ENCODE peak calls at places on chromosomes 2 and 18, in eight cellular contexts. One of them, this sample, is unnamed.
A peak's percentile ranks its signal among the peaks of the same experiment; 100 is the strongest.

GRCh38 chr2:240624011-240624949 is 1.0 kb upstream of the GPR35 start:
- DNase-seq in endothelial cell: no peak
- DNase-seq in activated CD8-positive, alpha-beta T cell treated with anti-CD3 and anti-CD28 coated beads for 36 hours: peak; percentile 33
- DNase-seq in cardiac muscle cell: no peak
- DNase-seq in pancreas: peak; percentile 46
- DNase-seq in sigmoid colon: peak; percentile 61
- DNase-seq in astrocyte of the cerebellum: no peak
- DNase-seq in astrocyte of the spinal cord: no peak
- DNase-seq in this sample: no peak

GRCh38 chr2:28755411-28755810 is 3.8 kb downstream of the PPP1CB start:
- DNase-seq in endothelial cell: no peak
- DNase-seq in activated CD8-positive, alpha-beta T cell treated with anti-CD3 and anti-CD28 coated beads for 36 hours: no peak
- DNase-seq in cardiac muscle cell: no peak
- DNase-seq in pancreas: no peak
- DNase-seq in sigmoid colon: no peak
- DNase-seq in astrocyte of the cerebellum: peak; percentile 80
- DNase-seq in astrocyte of the spinal cord: peak; percentile 76
- DNase-seq in this sample: no peak

GRCh38 chr2:108923736-108924443 is 65.1 kb downstream of the EDAR start:
- DNase-seq in endothelial cell: no peak
- DNase-seq in activated CD8-positive, alpha-beta T cell treated with anti-CD3 and anti-CD28 coated beads for 36 hours: no peak
- DNase-seq in cardiac muscle cell: no peak
- DNase-seq in pancreas: peak; percentile 35
- DNase-seq in sigmoid colon: peak; percentile 66
- DNase-seq in astrocyte of the cerebellum: no peak
- DNase-seq in astrocyte of the spinal cord: no peak
- DNase-seq in this sample: no peak

GRCh38 chr18:33034941-33035340 is 262.1 kb upstream of the KLHL14 start:
- DNase-seq in endothelial cell: no peak
- DNase-seq in activated CD8-positive, alpha-beta T cell treated with anti-CD3 and anti-CD28 coated beads for 36 hours: no peak
- DNase-seq in cardiac muscle cell: no peak
- DNase-seq in pancreas: no peak
- DNase-seq in sigmoid colon: no peak
- DNase-seq in astrocyte of the cerebellum: peak; percentile 6
- DNase-seq in astrocyte of the spinal cord: peak; percentile 85
- DNase-seq in this sample: no peak

GRCh38 chr18:34965108-34965507 is 76.1 kb upstream of the MAPRE2 start:
- DNase-seq in endothelial cell: no peak
- DNase-seq in activated CD8-positive, alpha-beta T cell treated with anti-CD3 and anti-CD28 coated beads for 36 hours: no peak
- DNase-seq in cardiac muscle cell: no peak
- DNase-seq in pancreas: no peak
- DNase-seq in sigmoid colon: no peak
- DNase-seq in astrocyte of the cerebellum: no peak
- DNase-seq in astrocyte of the spinal cord: no peak
- DNase-seq in this sample: no peak

GRCh38 chr2:5974477-5974876 is 282.3 kb downstream of the SOX11 start:
- DNase-seq in endothelial cell: no peak
- DNase-seq in activated CD8-positive, alpha-beta T cell treated with anti-CD3 and anti-CD28 coated beads for 36 hours: no peak
- DNase-seq in cardiac muscle cell: no peak
- DNase-seq in pancreas: no peak
- DNase-seq in sigmoid colon: no peak
- DNase-seq in astrocyte of the cerebellum: no peak
- DNase-seq in astrocyte of the spinal cord: no peak
- DNase-seq in this sample: no peak

GRCh38 chr2:209383212-209383611 is 40.6 kb upstream of the MAP2 start:
- DNase-seq in endothelial cell: no peak
- DNase-seq in activated CD8-positive, alpha-beta T cell treated with anti-CD3 and anti-CD28 coated beads for 36 hours: no peak
- DNase-seq in cardiac muscle cell: no peak
- DNase-seq in pancreas: no peak
- DNase-seq in sigmoid colon: no peak
- DNase-seq in astrocyte of the cerebellum: peak; percentile 45
- DNase-seq in astrocyte of the spinal cord: peak; percentile 80
- DNase-seq in this sample: peak; percentile 64

GRCh38 chr18:53984021-53984420 is 240.4 kb downstream of the MBD2 start:
- DNase-seq in endothelial cell: no peak
- DNase-seq in activated CD8-positive, alpha-beta T cell treated with anti-CD3 and anti-CD28 coated beads for 36 hours: no peak
- DNase-seq in cardiac muscle cell: no peak
- DNase-seq in pancreas: no peak
- DNase-seq in sigmoid colon: no peak
- DNase-seq in astrocyte of the cerebellum: no peak
- DNase-seq in astrocyte of the spinal cord: peak; percentile 7
- DNase-seq in this sample: no peak

GRCh38 chr2:160784034-160784433 is 290.4 kb upstream of the RBMS1 start:
- DNase-seq in endothelial cell: no peak
- DNase-seq in activated CD8-positive, alpha-beta T cell treated with anti-CD3 and anti-CD28 coated beads for 36 hours: no peak
- DNase-seq in cardiac muscle cell: no peak
- DNase-seq in pancreas: no peak
- DNase-seq in sigmoid colon: no peak
- DNase-seq in astrocyte of the cerebellum: no peak
- DNase-seq in astrocyte of the spinal cord: no peak
- DNase-seq in this sample: no peak

GRCh38 chr2:218431878-218432277 is 13.0 kb downstream of the VIL1 start:
- DNase-seq in endothelial cell: no peak
- DNase-seq in activated CD8-positive, alpha-beta T cell treated with anti-CD3 and anti-CD28 coated beads for 36 hours: no peak
- DNase-seq in cardiac muscle cell: no peak
- DNase-seq in pancreas: peak; percentile 35
- DNase-seq in sigmoid colon: peak; percentile 38
- DNase-seq in astrocyte of the cerebellum: no peak
- DNase-seq in astrocyte of the spinal cord: no peak
- DNase-seq in this sample: no peak

GRCh38 chr18:48951448-48952286 is 902 bp upstream of the SMAD7 start:
- DNase-seq in endothelial cell: peak; percentile 70
- DNase-seq in activated CD8-positive, alpha-beta T cell treated with anti-CD3 and anti-CD28 coated beads for 36 hours: peak; percentile 77
- DNase-seq in cardiac muscle cell: peak; percentile 93
- DNase-seq in pancreas: peak; percentile 91
- DNase-seq in sigmoid colon: peak; percentile 95
- DNase-seq in astrocyte of the cerebellum: peak; percentile 63
- DNase-seq in astrocyte of the spinal cord: peak; percentile 95
- DNase-seq in this sample: peak; percentile 76
- TF ChIP-seq CTCF in endothelial cell: peak; percentile 16
- TF ChIP-seq CTCF in activated CD8-positive, alpha-beta T cell treated with anti-CD3 and anti-CD28 coated beads for 36 hours: no peak
- TF ChIP-seq CTCF in cardiac muscle cell: peak; percentile 24
- TF ChIP-seq CTCF in pancreas: no peak
- TF ChIP-seq CTCF in sigmoid colon: no peak
- TF ChIP-seq CTCF in astrocyte of the cerebellum: peak; percentile 13
- TF ChIP-seq CTCF in astrocyte of the spinal cord: peak; percentile 37
- TF ChIP-seq CTCF in this sample: peak; percentile 61

DNA sequence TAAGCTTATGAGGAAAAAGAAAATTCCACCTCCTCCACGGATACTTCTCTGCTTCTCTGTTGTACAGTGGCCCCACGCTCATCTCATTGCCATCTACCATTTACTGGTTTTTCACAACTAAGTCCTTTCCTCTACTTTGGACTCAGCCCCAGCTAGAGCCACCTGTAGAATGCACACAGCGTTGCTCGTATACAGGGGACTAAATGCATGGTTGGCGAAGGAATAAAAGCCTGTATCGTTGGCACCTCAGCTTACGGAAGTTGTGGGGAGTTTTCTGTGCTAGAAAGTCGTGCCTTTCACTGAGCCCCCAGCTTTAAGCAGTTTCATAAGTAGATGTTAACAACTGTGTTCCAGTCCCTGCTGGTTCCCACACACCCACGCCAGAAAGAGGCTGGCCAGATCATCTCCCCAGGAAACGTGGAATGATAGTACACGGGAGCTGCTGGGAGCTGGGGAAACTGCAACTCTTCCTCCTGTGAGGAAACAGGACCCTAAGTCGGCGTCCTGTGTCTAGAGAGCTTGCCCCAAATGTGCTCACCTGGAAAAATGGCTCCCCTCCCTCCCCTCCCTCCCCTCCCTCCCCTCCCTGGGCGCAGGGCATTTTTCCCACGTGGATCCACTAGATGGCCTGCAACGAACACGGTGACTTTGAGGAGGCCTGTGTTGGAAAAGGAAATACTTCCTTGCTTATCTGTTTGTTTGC is 43.7 kb upstream of the RFX8 start:
- DNase-seq in endothelial cell: peak; percentile 24
- DNase-seq in activated CD8-positive, alpha-beta T cell treated with anti-CD3 and anti-CD28 coated beads for 36 hours: no peak
- DNase-seq in cardiac muscle cell: peak; percentile 61
- DNase-seq in pancreas: peak; percentile 67
- DNase-seq in sigmoid colon: no peak
- DNase-seq in astrocyte of the cerebellum: no peak
- DNase-seq in astrocyte of the spinal cord: peak; percentile 61
- DNase-seq in this sample: peak; percentile 52
- TF ChIP-seq CTCF in endothelial cell: no peak
- TF ChIP-seq CTCF in activated CD8-positive, alpha-beta T cell treated with anti-CD3 and anti-CD28 coated beads for 36 hours: no peak
- TF ChIP-seq CTCF in cardiac muscle cell: peak; percentile 47
- TF ChIP-seq CTCF in pancreas: peak; percentile 20
- TF ChIP-seq CTCF in sigmoid colon: peak; percentile 25
- TF ChIP-seq CTCF in astrocyte of the cerebellum: peak; percentile 57
- TF ChIP-seq CTCF in astrocyte of the spinal cord: peak; percentile 58
- TF ChIP-seq CTCF in this sample: peak; percentile 66

DNA sequence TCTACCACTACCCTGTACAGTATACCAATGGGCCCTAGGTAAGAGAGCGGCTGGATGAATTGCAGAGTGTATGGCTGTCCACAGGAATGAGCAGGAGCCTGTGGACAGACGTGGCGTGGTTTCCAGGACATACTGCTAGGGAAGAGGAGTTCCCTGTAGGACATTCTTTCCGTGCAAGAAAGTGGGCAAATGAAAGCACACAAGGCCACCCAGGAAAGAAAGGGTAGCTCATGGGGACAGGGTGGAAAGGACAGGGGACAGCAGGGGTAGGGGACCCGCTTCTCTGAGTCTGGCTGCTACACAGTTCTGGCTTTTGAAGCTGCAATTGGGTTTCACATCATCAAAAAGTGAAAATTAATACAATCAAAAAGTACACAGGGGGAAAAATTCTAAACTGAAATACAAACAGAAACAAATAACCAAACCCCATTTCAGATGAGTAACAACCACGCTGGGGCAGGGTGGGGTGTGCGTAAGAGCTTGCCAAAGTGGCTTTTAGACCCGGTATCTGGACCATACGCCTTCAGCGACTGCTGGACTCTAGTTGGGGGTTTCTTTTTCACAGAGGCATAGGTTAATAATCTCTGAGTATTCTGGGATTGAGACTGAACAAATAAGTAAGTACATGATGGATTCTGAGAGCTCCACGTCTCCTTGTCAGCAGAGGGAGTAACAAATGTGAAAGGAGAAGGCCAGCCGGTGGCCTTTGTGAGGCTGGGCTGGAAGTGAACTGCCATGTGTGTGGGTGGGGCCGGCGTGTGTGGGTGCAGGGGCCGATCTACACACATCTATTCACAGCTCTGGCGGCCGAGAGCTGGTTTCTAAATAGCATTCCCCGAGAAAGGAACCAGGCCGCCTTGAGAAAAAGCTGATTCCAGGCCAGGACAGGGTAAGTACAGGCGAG is 84.0 kb downstream of the HDAC4 start:
- DNase-seq in endothelial cell: no peak
- DNase-seq in activated CD8-positive, alpha-beta T cell treated with anti-CD3 and anti-CD28 coated beads for 36 hours: no peak
- DNase-seq in cardiac muscle cell: no peak
- DNase-seq in pancreas: peak; percentile 61
- DNase-seq in sigmoid colon: peak; percentile 93
- DNase-seq in astrocyte of the cerebellum: no peak
- DNase-seq in astrocyte of the spinal cord: peak; percentile 43
- DNase-seq in this sample: no peak
- TF ChIP-seq CTCF in endothelial cell: no peak
- TF ChIP-seq CTCF in activated CD8-positive, alpha-beta T cell treated with anti-CD3 and anti-CD28 coated beads for 36 hours: no peak
- TF ChIP-seq CTCF in cardiac muscle cell: no peak
- TF ChIP-seq CTCF in pancreas: no peak
- TF ChIP-seq CTCF in sigmoid colon: no peak
- TF ChIP-seq CTCF in astrocyte of the cerebellum: no peak
- TF ChIP-seq CTCF in astrocyte of the spinal cord: no peak
- TF ChIP-seq CTCF in this sample: no peak

GRCh38 chr2:88212251-88212790 is 42.2 kb downstream of the THNSL2 start:
- DNase-seq in endothelial cell: no peak
- DNase-seq in activated CD8-positive, alpha-beta T cell treated with anti-CD3 and anti-CD28 coated beads for 36 hours: no peak
- DNase-seq in cardiac muscle cell: peak; percentile 47
- DNase-seq in pancreas: no peak
- DNase-seq in sigmoid colon: no peak
- DNase-seq in astrocyte of the cerebellum: no peak
- DNase-seq in astrocyte of the spinal cord: no peak
- DNase-seq in this sample: peak; percentile 4
- TF ChIP-seq CTCF in endothelial cell: no peak
- TF ChIP-seq CTCF in activated CD8-positive, alpha-beta T cell treated with anti-CD3 and anti-CD28 coated beads for 36 hours: no peak
- TF ChIP-seq CTCF in cardiac muscle cell: peak; percentile 55
- TF ChIP-seq CTCF in pancreas: peak; percentile 18
- TF ChIP-seq CTCF in sigmoid colon: no peak
- TF ChIP-seq CTCF in astrocyte of the cerebellum: peak; percentile 67
- TF ChIP-seq CTCF in astrocyte of the spinal cord: peak; percentile 53
- TF ChIP-seq CTCF in this sample: peak; percentile 60